ENCODE peak calls at places on chromosomes 11 and 22, in seven cellular contexts. X is IMR-90; B is H9; M is neural progenitor cell; G is kidney; E is CD8-positive, alpha-beta T cell; K is K562. I is an unnamed sample. For H3K9me3 and H3K4me1, the result is how much of the 10 kb centered on the place peaks cover.

GRCh38 chr22:17167486-17167885 is 8.4 kb upstream of the HDHD5 start:
- DNase-seq in K (no peak), M (no peak), E (no peak), G (no peak), X (no peak), B (no peak), I (no peak)

GRCh38 chr22:46087816-46088277 is 62.5 kb upstream of the PPARA start:
- DNase-seq in M (peak), E (no peak), K (peak), G (peak), X (peak), B (no peak), I (no peak)

GRCh38 chr22:19576460-19577421 is 52.5 kb upstream of the CLDN5 start:
- DNase-seq in E (peak), K (peak), X (peak), G (no peak), M (peak), B (peak), I (no peak)

GRCh38 chr11:6755303-6755952 is 16.3 kb downstream of the OR2AG2 start:
- DNase-seq in G (no peak), X (peak), B (peak), K (peak), M (peak), E (peak), I (no peak)

GRCh38 chr11:70016666-70017347 is 61.3 kb upstream of the ANO1 start:
- DNase-seq in X (peak), B (no peak), E (no peak), G (no peak), M (no peak), K (no peak), I (no peak)

GRCh38 chr11:129364143-129364654 is 11.4 kb upstream of the BARX2 start:
- DNase-seq in K (peak), B (peak), E (peak), M (peak), X (peak), G (peak), I (no peak)

GRCh38 chr11:87020764-87021365 is 16.9 kb upstream of the TMEM135 start:
- DNase-seq in X (peak), K (no peak), B (no peak), E (no peak), M (no peak), G (no peak), I (no peak)

GRCh38 chr22:26481112-26481693 is 2.4 kb downstream of the HPS4 start:
- DNase-seq in X (no peak), G (no peak), K (no peak), M (no peak), E (no peak), B (no peak), I (no peak)

GRCh38 chr11:58980159-58980843 is 41.0 kb downstream of the GLYATL1 start:
- DNase-seq in B (no peak), G (no peak), M (no peak), E (no peak), X (no peak), K (no peak), I (no peak)

GRCh38 chr11:363948-364761 is 5.1 kb upstream of the B4GALNT4 start:
- DNase-seq in G (peak), E (peak), X (no peak), B (peak), M (no peak), K (no peak), I (no peak)

GRCh38 chr11:122101625-122102291 is 14.3 kb downstream of the BLID start:
- DNase-seq in M (peak), K (no peak), B (peak), X (peak), G (peak), E (no peak), I (no peak)

GRCh38 chr11:32310218-32310601 is 125.1 kb downstream of the WT1 start:
- DNase-seq in E (no peak), B (no peak), X (no peak), M (no peak), G (no peak), K (no peak), I (no peak)

GRCh38 chr11:27379449-27379848 is 16.4 kb upstream of the CCDC34 start:
- DNase-seq in K (no peak), G (no peak), X (no peak), M (no peak), E (no peak), B (no peak), I (no peak)

GRCh38 chr11:70064011-70064725 is 13.9 kb upstream of the ANO1 start:
- DNase-seq in E (peak), X (no peak), M (no peak), G (no peak), B (peak), K (peak), I (no peak)

GRCh38 chr11:12599408-12600143 is 74.6 kb upstream of the TEAD1 start:
- DNase-seq in M (peak), B (peak), G (peak), X (no peak), K (peak), E (peak), I (no peak)

GRCh38 chr11:14518820-14519219 is 1.4 kb downstream of the PSMA1 start:
- DNase-seq in G (no peak), E (no peak), X (no peak), B (no peak), K (no peak), M (no peak), I (no peak)

GRCh38 chr11:61149624-61150615 is 11.3 kb downstream of the VPS37C start:
- DNase-seq in M (peak), X (peak), K (peak), G (peak), B (no peak), E (no peak), I (no peak)

GRCh38 chr11:59186130-59186594 is 14.2 kb downstream of the DTX4 start:
- DNase-seq in X (no peak), K (peak), E (peak), B (peak), G (no peak), M (peak), I (no peak)

GRCh38 chr11:62142043-62142375 is 18.2 kb downstream of the INCENP start:
- DNase-seq in G (no peak), B (no peak), X (no peak), K (no peak), M (no peak), E (no peak), I (no peak)

GRCh38 chr11:71499546-71499945 is 27.5 kb upstream of the KRTAP5-7 start:
- DNase-seq in K (no peak), M (no peak), E (no peak), G (no peak), B (no peak), X (no peak), I (no peak)

GRCh38 chr11:133269272-133269671 is 263.0 kb downstream of the OPCML start:
- DNase-seq in X (no peak), K (no peak), B (no peak), E (no peak), G (no peak), M (no peak), I (no peak)

GRCh38 chr11:122424636-122425035 is 230.9 kb upstream of the UBASH3B start:
- DNase-seq in E (no peak), M (no peak), X (no peak), G (no peak), K (no peak), B (no peak), I (no peak)

GRCh38 chr11:59666969-59667368 is 1.9 kb downstream of the PATL1 start:
- DNase-seq in X (peak), B (no peak), M (no peak), G (no peak), K (no peak), E (no peak), I (no peak)

GRCh38 chr11:67596753-67597300 is 9.9 kb upstream of the NDUFV1 start:
- DNase-seq in G (no peak), E (no peak), B (no peak), X (no peak), K (no peak), M (no peak), I (no peak)

GRCh38 chr22:37559901-37560681 is at the start of gene CDC42EP1:
- DNase-seq in M (peak), E (no peak), G (peak), B (peak), X (peak), K (peak), I (no peak)

GRCh38 chr11:20035701-20036601 is 124.3 kb downstream of the DBX1 start:
- DNase-seq in M (no peak), E (no peak), K (no peak), X (peak), B (no peak), G (no peak), I (no peak)

GRCh38 chr11:110712643-110713468 is 619 bp upstream of the ARHGAP20 start:
- DNase-seq in M (peak), K (no peak), E (no peak), G (peak), B (peak), X (peak), I (no peak)

GRCh38 chr11:88383446-88383845 is 45.9 kb upstream of the CTSC start:
- DNase-seq in E (no peak), X (no peak), K (no peak), G (no peak), B (no peak), M (no peak), I (no peak)

GRCh38 chr11:44955019-44955738 is 4.5 kb upstream of the TP53I11 start:
- DNase-seq in G (peak), X (peak), E (no peak), B (no peak), M (no peak), K (peak), I (no peak)

GRCh38 chr22:19880786-19881569 is 26.3 kb upstream of the GNB1L start:
- DNase-seq in G (peak), E (no peak), X (peak), K (peak), M (peak), B (peak), I (no peak)

GRCh38 chr11:76083563-76084451 is 122.5 kb downstream of the WNT11 start:
- DNase-seq in X (no peak), G (no peak), M (no peak), E (no peak), K (no peak), B (no peak), I (no peak)

GRCh38 chr22:32804036-32804435 is 2.5 kb downstream of the TIMP3 start:
- DNase-seq in B (no peak), X (peak), G (no peak), M (no peak), K (no peak), E (no peak), I (no peak)
- H3K9me3 ChIP-seq in B (under half), X (under half), G (under half), M (under half), K (under half), E (under half), I (under half)

GRCh38 chr11:96306933-96307747 is 35.9 kb downstream of the MAML2 start:
- DNase-seq in X (peak), M (peak), K (peak), B (no peak), G (peak), E (no peak), I (peak)
- H3K4me1 ChIP-seq in X (under half), M (under half), K (under half), B (under half), G (under half), E (under half), I (half or more)

DNA sequence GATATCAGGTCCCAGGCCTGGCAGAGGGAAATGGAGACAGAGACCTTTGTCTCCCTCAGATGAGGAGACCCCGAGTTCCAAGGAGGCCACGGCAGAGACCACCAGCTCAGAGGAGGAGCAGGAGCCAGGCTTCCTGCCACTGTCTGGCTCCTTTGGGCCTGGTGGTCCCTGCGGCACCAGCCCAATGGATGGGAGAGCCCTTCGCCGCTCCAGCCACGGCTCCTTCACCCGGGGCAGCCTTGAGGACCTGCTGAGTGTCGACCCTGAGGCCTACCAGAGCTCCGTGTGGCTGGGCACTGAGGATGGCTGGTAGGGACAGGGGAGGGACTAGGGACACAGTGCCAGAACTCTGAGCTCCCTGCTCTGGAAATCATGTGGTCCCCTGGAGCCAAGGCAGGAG is 13.1 kb upstream of the RELT start:
- DNase-seq in G (no peak), K (no peak), B (no peak), E (no peak), M (no peak), X (no peak), I (no peak)
- H3K9me3 ChIP-seq in G (under half), K (under half), B (under half), E (under half), M (under half), X (under half), I (under half)

DNA sequence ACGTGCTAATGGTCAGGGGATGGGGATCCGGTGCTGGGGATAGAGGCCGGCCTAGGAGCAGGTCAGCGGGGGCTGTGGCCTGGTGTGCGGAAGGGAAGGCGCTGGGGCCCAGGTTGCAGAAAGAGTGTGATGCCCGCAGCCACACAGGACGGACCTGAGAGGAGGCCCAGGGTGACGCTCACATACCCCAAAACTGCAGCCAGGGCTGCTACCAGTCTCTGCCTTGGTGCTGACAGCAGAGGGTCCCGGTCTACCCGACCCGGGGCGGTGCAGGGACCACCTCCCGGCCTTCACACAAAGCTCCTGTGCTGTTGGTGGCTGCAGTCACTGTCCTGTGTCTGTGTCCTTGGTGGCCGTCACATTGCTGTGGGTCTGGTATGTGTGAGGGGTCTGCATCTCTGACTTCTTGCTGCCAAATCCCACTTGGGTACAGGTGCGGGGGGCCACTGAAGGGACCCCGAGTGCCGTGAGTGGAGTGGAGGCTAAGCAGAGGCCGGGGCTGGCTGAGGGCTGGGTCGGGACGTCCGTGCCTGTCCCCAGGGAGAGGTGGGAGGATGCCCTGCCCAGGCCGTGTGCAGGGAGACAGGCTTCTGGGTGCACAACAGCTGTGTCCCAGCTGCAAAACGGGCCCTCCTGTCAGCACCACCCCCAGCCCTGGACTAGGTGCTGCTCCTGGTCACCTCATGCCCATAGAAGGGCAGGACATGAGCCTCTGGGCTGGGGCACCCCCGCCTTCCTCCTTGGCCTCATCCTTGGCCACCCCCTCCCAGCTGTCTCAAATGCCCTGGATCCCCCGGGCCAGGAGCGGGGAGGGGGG is 1.5 kb downstream of the LSP1 start:
- DNase-seq in B (no peak), G (peak), X (no peak), M (no peak), E (no peak), K (no peak), I (no peak)
- H3K4me1 ChIP-seq in B (under half), G (under half), X (under half), M (under half), E (half or more), K (under half), I (under half)

DNA sequence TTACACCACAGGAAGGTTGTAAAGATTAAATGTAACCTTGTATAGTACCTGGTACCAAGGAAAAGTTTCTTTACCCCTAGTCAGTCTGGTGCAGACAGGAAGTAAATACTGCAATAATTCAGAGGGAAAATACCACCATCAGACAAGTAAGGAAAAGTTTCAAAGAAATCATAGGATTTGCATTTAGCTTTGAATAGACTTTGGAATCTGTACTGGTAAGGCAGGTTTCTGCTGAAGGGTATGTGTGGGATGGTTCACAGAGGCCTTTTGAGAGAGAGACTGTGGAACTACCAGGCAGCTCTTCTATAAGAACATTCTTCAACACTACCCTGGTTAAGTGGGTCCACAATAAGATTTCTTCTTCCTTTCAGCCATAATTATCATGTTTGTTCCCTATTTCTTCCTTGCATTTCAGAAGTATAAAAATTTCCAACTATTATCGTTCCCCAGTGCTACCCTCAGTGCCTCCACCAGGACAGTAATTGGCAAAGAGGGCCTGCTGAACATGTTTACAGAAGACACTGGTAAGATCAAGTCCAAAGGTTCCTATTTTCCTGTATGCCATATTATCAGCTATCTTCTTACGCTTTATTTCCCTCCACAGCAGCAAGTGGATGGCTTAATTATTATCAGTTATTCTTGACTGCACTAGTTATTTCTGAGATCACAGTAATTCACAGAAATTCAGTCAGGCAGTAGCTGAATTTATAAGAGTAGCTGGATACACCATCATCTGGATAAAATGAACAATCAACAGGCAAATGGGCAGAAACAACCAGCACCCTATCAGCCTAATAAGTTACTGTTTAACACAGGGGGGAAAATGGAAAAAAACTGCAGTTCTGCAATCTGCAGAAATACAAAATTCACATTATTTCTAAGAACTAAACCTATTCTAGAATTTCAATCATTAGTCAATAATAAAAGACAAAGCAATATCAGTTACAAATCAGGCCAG is 48.5 kb downstream of the PITPNB start:
- DNase-seq in K (no peak), B (no peak), E (no peak), M (no peak), G (no peak), X (no peak), I (no peak)
- H3K9me3 ChIP-seq in K (under half), B (under half), E (under half), M (under half), G (under half), X (under half), I (under half)

DNA sequence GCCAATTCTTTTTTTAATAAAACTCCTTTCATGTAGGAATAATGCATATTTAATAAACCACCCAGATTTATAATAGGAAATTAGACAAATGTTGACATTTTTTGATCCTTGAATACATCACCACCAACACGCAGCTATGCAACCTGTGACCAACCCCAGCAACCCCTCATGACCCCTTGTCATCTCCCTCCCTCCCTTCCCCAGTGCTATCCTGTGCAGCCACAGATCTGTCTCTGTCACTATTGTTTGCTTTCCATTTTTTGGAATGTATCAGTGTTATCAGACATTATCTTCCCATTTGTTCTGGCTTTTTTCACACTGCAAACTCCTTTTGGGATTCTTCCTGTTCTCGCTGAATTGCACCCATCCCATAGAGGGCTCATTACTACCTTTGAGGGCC is 114.1 kb downstream of the VPREB1 start:
- DNase-seq in E (no peak), X (no peak), M (no peak), B (no peak), G (no peak), K (no peak), I (no peak)
- H3K4me1 ChIP-seq in E (under half), X (under half), M (under half), B (under half), G (under half), K (under half), I (under half)

GRCh38 chr22:47328550-47329243 is 566.2 kb downstream of the TBC1D22A start:
- DNase-seq in E (no peak), X (peak), M (no peak), G (no peak), K (peak), B (no peak), I (no peak)
- H3K9me3 ChIP-seq in E (under half), X (under half), M (under half), G (under half), K (under half), B (half or more), I (under half)

GRCh38 chr11:24885580-24886173 is 388.8 kb downstream of the LUZP2 start:
- DNase-seq in G (no peak), K (no peak), X (no peak), B (no peak), M (no peak), E (no peak), I (no peak)

GRCh38 chr11:24880962-24881361 is 384.1 kb downstream of the LUZP2 start:
- DNase-seq in K (no peak), E (no peak), M (no peak), G (no peak), B (no peak), X (no peak), I (no peak)
- H3K4me1 ChIP-seq in K (under half), E (under half), M (under half), G (under half), B (under half), X (under half), I (under half)

DNA sequence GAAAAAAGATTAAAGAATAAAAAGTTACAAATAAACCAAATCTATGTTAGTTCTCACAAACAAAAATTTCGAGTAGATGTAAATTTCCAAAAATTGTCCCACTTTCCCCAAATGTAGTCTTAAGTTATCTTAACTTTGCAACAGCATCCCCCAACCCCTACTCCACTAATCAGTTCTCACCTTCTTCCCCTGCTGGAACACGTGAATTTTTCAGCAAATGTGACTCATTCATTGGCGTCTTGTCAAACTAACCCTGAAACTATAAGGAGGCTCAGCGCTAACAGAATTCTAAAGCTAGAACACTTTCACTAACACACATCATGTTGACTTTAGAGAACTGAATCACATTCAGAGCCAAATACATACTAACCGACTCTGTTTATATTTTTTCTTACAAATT is 46.1 kb downstream of the PHF21A start:
- DNase-seq in B (no peak), K (peak), E (no peak), M (no peak), G (no peak), X (peak), I (no peak)
- H3K9me3 ChIP-seq in B (under half), K (under half), E (under half), M (under half), G (under half), X (under half), I (under half)

I was measured in esophagus squamous epithelium.